ENCODE peak calls at places on chromosomes 11 and 22, in eight cellular contexts. A, N, L, V, G, P, S and R are unnamed samples.

GRCh38 chr22:27046126-27046525 is 388.7 kb downstream of the MIAT start:
- DNase-seq in A (no peak), N (no peak), L (no peak), V (no peak), G (no peak), P (no peak), S (no peak), R (no peak)

GRCh38 chr11:118921929-118922744 is 3.6 kb downstream of the BCL9L start:
- DNase-seq in A (no peak), N (peak; percentile 95), L (peak; percentile 90), V (no peak), G (peak; percentile 91), P (no peak), S (peak; percentile 18), R (no peak)

GRCh38 chr11:120210651-120211521 is at the start of gene OAF:
- DNase-seq in A (peak; percentile 81), N (no peak), L (peak; percentile 73), V (no peak), G (peak; percentile 73), P (peak; percentile 61), S (peak; percentile 76), R (peak; percentile 50)

GRCh38 chr11:131685206-131685605 is 314.8 kb downstream of the NTM start:
- DNase-seq in A (no peak), N (no peak), L (no peak), V (no peak), G (no peak), P (no peak), S (no peak), R (no peak)

GRCh38 chr11:107969219-107969618 is 39.5 kb upstream of the CUL5 start:
- DNase-seq in A (no peak), N (no peak), L (no peak), V (no peak), G (no peak), P (no peak), S (no peak), R (no peak)

GRCh38 chr22:23199159-23199558 is 18.9 kb downstream of the BCR start:
- DNase-seq in A (no peak), N (no peak), L (no peak), V (no peak), G (no peak), P (no peak), S (peak; percentile 40), R (no peak)

GRCh38 chr11:69943506-69943905 is 124.3 kb upstream of the FGF3 start:
- DNase-seq in A (no peak), N (no peak), L (no peak), V (no peak), G (no peak), P (no peak), S (no peak), R (no peak)

GRCh38 chr11:3128356-3129180 is 36.5 kb downstream of the OSBPL5 start:
- DNase-seq in A (no peak), N (no peak), L (no peak), V (no peak), G (no peak), P (no peak), S (no peak), R (no peak)

GRCh38 chr11:32080381-32080980 is 10.4 kb upstream of the RCN1 start:
- DNase-seq in A (no peak), N (no peak), L (no peak), V (no peak), G (peak; percentile 17), P (no peak), S (no peak), R (no peak)

GRCh38 chr11:77130763-77131513 is 2.9 kb downstream of the MYO7A start:
- DNase-seq in A (no peak), N (no peak), L (peak; percentile 53), V (no peak), G (peak; percentile 49), P (no peak), S (no peak), R (no peak)

GRCh38 chr11:120142072-120142423 is 4.1 kb upstream of the TRIM29 start:
- DNase-seq in A (no peak), N (peak; percentile 45), L (no peak), V (no peak), G (no peak), P (no peak), S (no peak), R (peak; percentile 2)

GRCh38 chr22:30182365-30182764 is 64.2 kb downstream of the LIF start:
- DNase-seq in A (no peak), N (no peak), L (no peak), V (no peak), G (no peak), P (no peak), S (no peak), R (no peak)

GRCh38 chr11:83410605-83411565 is 124.7 kb upstream of the CCDC90B start:
- DNase-seq in A (no peak), N (no peak), L (peak; percentile 88), V (no peak), G (no peak), P (no peak), S (no peak), R (no peak)

GRCh38 chr11:115420524-115420923 is 83.7 kb downstream of the CADM1 start:
- DNase-seq in A (no peak), N (no peak), L (no peak), V (no peak), G (no peak), P (no peak), S (no peak), R (no peak)

GRCh38 chr11:77126861-77127673 is 979 bp upstream of the MYO7A start:
- DNase-seq in A (peak; percentile 63), N (no peak), L (peak; percentile 71), V (peak; percentile 46), G (no peak), P (peak; percentile 58), S (peak; percentile 68), R (peak; percentile 62)

GRCh38 chr11:44982496-44983062 is 31.9 kb upstream of the TP53I11 start:
- DNase-seq in A (no peak), N (no peak), L (no peak), V (no peak), G (no peak), P (no peak), S (no peak), R (no peak)

GRCh38 chr11:123469586-123469985 is 39.5 kb downstream of the GRAMD1B start:
- DNase-seq in A (no peak), N (no peak), L (no peak), V (no peak), G (no peak), P (no peak), S (no peak), R (no peak)

GRCh38 chr11:94866936-94867795 is 99.0 kb downstream of the AMOTL1 start:
- DNase-seq in A (no peak), N (no peak), L (no peak), V (no peak), G (no peak), P (no peak), S (no peak), R (no peak)

GRCh38 chr22:21755855-21756284 is 20.3 kb upstream of the YPEL1 start:
- DNase-seq in A (no peak), N (no peak), L (no peak), V (no peak), G (peak; percentile 58), P (no peak), S (no peak), R (no peak)

DNA sequence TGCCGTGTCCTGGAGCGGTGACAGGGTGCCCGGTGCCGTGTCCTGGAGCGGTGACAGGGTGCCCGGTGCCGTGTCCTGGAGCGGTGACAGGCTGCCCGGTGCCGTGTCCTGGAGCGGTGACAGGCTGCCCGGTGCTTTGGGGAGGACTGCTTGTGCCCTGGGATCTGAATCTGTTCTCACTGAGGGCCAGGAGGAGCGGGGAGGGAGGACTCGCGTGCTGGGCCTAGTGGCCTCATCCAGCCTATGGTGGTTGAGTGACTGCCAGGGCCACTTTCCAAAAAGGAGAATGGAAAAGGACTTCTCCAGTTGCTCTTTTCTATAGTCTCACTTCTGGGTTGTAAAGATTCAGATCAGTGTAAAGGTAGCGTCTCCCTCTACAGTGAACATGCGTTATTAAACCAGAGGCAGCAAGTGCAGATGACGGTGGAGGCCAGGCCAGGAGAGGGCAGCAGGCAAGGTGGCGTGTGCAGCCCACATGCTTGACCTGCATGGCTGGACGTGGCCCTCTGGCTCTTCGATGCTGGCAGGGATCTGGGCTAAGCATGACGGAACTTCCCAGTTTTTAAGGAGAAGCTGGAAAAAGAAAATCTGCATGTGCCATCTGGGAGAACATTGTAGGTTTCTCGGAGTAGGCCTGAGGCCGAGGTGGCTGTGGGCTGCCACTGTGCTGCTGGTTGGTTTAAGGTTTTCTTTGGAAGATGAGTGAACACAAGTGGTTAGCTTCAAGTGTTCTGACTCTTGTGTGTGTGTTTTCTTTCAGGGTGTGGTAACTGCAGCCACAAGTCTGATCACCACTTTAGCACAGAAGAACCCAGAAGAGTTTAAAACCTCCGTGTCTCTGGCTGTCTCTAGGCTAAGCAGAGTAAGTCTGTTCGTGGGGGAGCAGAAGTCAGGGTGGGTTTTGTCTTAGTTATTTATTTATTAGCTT is 55.0 kb downstream of the AP2A2 start:
- DNase-seq in A (no peak), N (no peak), L (no peak), V (no peak), G (peak; percentile 7), P (no peak), S (no peak), R (no peak)
- TF ChIP-seq CTCF in A (no peak), N (no peak), L (no peak), V (no peak), G (peak; percentile 7), P (peak; percentile 17), S (no peak), R (no peak)

GRCh38 chr11:35458846-35459245 is 39.5 kb upstream of the SLC1A2 start:
- DNase-seq in A (no peak), N (no peak), L (no peak), V (no peak), G (peak; percentile 45), P (no peak), S (no peak), R (no peak)
- TF ChIP-seq CTCF in A (no peak), N (no peak), L (no peak), V (no peak), G (no peak), P (no peak), S (no peak), R (no peak)

GRCh38 chr11:12761029-12761428 is 86.8 kb downstream of the TEAD1 start:
- DNase-seq in A (no peak), N (no peak), L (no peak), V (no peak), G (no peak), P (no peak), S (no peak), R (no peak)
- TF ChIP-seq CTCF in A (peak; percentile 53), N (no peak), L (no peak), V (no peak), G (peak; percentile 35), P (peak; percentile 44), S (no peak), R (no peak)

DNA sequence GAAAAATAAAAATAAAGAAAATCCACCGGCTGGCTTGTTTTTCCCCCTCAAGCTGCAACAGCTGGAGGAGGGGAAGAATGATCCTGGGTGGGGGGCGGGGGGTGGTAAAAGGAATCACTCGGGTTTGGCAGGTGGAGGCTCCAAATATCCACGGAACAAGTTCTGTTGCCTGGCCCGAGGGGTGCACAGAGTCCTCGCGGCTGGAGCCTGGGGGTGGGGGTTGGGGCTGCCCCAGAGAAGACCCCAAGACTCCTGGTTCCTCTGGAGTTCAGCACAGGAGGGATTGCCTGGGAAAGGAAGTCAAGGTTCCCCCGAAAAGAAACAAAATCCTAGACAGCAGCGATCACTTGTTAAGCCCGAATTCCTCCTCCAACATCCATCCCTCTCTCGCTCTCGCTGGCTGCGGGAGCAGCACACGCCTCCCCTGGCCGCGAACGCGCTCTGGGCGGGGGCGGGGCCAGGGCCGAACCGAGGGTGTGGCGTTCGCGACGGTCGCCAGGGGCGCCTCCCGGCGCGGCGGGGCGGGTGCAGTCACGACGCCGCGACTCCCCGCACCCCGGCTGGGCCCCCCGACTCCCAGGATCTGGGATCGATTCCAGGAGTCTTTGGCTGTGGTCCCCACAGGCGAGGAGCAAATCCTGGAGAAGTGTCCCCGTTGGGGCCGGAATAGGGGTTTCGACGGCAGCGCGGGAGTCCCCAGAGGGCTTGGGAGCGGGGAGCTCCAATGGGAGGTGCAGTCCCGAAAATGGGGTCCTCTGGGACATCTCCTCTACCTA is at the start of gene KCNA4:
- DNase-seq in A (peak; percentile 46), N (no peak), L (peak; percentile 15), V (peak; percentile 48), G (peak; percentile 0), P (peak; percentile 34), S (peak; percentile 62), R (no peak)
- TF ChIP-seq CTCF in A (peak; percentile 60), N (no peak), L (no peak), V (peak; percentile 51), G (no peak), P (peak; percentile 59), S (peak; percentile 57), R (no peak)